ENCODE peak calls at places on chromosomes 11 and 22, in nine cellular contexts. Q is stomach, D is suprapubic skin, V is HL-60, X is Panc1, W is HCT116, T is HepG2, M is SK-N-SH, F is transverse colon. K is an unnamed sample.

GRCh38 chr11:19557720-19558140 is 154.9 kb upstream of the NAV2 start:
- DNase-seq in Q (peak; percentile 81), D (peak; percentile 87), V (peak; percentile 24), X (peak; percentile 53), W (peak; percentile 61), T (peak; percentile 61), M (peak; percentile 67), F (peak; percentile 88), K (no peak)

GRCh38 chr22:35893698-35894097 is 134.9 kb downstream of the RBFOX2 start:
- DNase-seq in Q (no peak), D (no peak), V (no peak), X (no peak), W (no peak), T (no peak), M (no peak), F (no peak), K (no peak)

GRCh38 chr22:48698618-48699017 is 1129.1 kb downstream of the BRD1 start:
- DNase-seq in Q (no peak), D (no peak), V (no peak), X (no peak), W (no peak), T (no peak), M (no peak), F (no peak), K (no peak)

GRCh38 chr11:118615282-118615979 is 8.0 kb downstream of the PHLDB1 start:
- DNase-seq in Q (no peak), D (peak; percentile 27), V (no peak), X (no peak), W (no peak), T (peak; percentile 58), M (no peak), F (no peak), K (no peak)

GRCh38 chr11:2196970-2197770 is 25.6 kb upstream of the TH start:
- DNase-seq in Q (peak; percentile 87), D (no peak), V (no peak), X (peak; percentile 24), W (peak; percentile 54), T (peak; percentile 55), M (peak; percentile 91), F (peak; percentile 83), K (no peak)

GRCh38 chr11:29255401-29255800 is 761.4 kb downstream of the KCNA4 start:
- DNase-seq in Q (no peak), D (no peak), V (no peak), X (no peak), W (no peak), T (no peak), M (no peak), F (no peak), K (no peak)

GRCh38 chr11:117097567-117098268 is 510 bp downstream of the SIK3 start:
- DNase-seq in Q (peak; percentile 35), D (peak; percentile 83), V (peak; percentile 38), X (no peak), W (no peak), T (no peak), M (peak; percentile 82), F (peak; percentile 44), K (no peak)

GRCh38 chr11:130216591-130217132 is 57.1 kb downstream of the ST14 start:
- DNase-seq in Q (peak; percentile 14), D (no peak), V (no peak), X (no peak), W (no peak), T (no peak), M (no peak), F (peak; percentile 6), K (no peak)

GRCh38 chr11:134412508-134413333 is 679 bp upstream of the B3GAT1 start:
- DNase-seq in Q (peak; percentile 64), D (no peak), V (no peak), X (no peak), W (no peak), T (no peak), M (peak; percentile 89), F (peak; percentile 12), K (no peak)

GRCh38 chr11:18836415-18836814 is 44.8 kb upstream of the PTPN5 start:
- DNase-seq in Q (no peak), D (no peak), V (no peak), X (no peak), W (no peak), T (no peak), M (no peak), F (no peak), K (no peak)

GRCh38 chr22:43118024-43118849 is 7.7 kb downstream of the BIK start:
- DNase-seq in Q (peak; percentile 72), D (no peak), V (no peak), X (no peak), W (no peak), T (peak; percentile 25), M (no peak), F (peak; percentile 66), K (no peak)

GRCh38 chr22:43114958-43115357 is 4.4 kb downstream of the BIK start:
- DNase-seq in Q (peak; percentile 90), D (no peak), V (no peak), X (no peak), W (no peak), T (peak; percentile 24), M (no peak), F (peak; percentile 79), K (no peak)

GRCh38 chr22:43113516-43114251 is 3.1 kb downstream of the BIK start:
- DNase-seq in Q (peak; percentile 88), D (no peak), V (no peak), X (no peak), W (no peak), T (peak; percentile 24), M (no peak), F (peak; percentile 39), K (no peak)

GRCh38 chr22:43116932-43117331 is 6.4 kb downstream of the BIK start:
- DNase-seq in Q (no peak), D (no peak), V (no peak), X (no peak), W (no peak), T (no peak), M (no peak), F (no peak), K (no peak)

GRCh38 chr22:43118953-43119458 is 8.5 kb downstream of the BIK start:
- DNase-seq in Q (no peak), D (no peak), V (no peak), X (no peak), W (no peak), T (no peak), M (no peak), F (peak; percentile 63), K (no peak)
- H3K27ac ChIP-seq in Q (peak overlapping the region; percentile 63), D (no peak overlapping the region), V (no peak overlapping the region), X (no peak overlapping the region), W (no peak overlapping the region), T (no peak overlapping the region), M (no peak overlapping the region), F (peak overlapping the region; percentile 58), K (no peak overlapping the region)

GRCh38 chr22:22930222-22930497 is 42.5 kb downstream of the IGLL5 start:
- DNase-seq in Q (no peak), D (no peak), V (no peak), X (no peak), W (no peak), T (no peak), M (no peak), F (no peak), K (no peak)

GRCh38 chr22:22929381-22930221 is 42.0 kb downstream of the IGLL5 start:
- DNase-seq in Q (no peak), D (no peak), V (no peak), X (no peak), W (no peak), T (no peak), M (no peak), F (no peak), K (no peak)

GRCh38 chr22:22927888-22928665 is 40.5 kb downstream of the IGLL5 start:
- DNase-seq in Q (no peak), D (no peak), V (peak; percentile 48), X (no peak), W (no peak), T (no peak), M (no peak), F (no peak), K (no peak)

GRCh38 chr22:22927196-22927887 is 39.7 kb downstream of the IGLL5 start:
- DNase-seq in Q (no peak), D (no peak), V (no peak), X (no peak), W (no peak), T (no peak), M (no peak), F (no peak), K (no peak)

GRCh38 chr22:22928666-22929380 is 41.2 kb downstream of the IGLL5 start:
- DNase-seq in Q (peak; percentile 38), D (no peak), V (peak; percentile 97), X (no peak), W (no peak), T (no peak), M (no peak), F (peak; percentile 78), K (no peak)
- TF ChIP-seq POLR2AphosphoS5 in Q (no peak), D (no peak), V (no peak), X (no peak), W (no peak), T (no peak), M (no peak), F (no peak), K (no peak)

GRCh38 chr22:19353363-19354131 is 62.0 kb upstream of the CLTCL1 start:
- DNase-seq in Q (no peak), D (no peak), V (no peak), X (no peak), W (no peak), T (no peak), M (no peak), F (no peak), K (no peak)
- H3K4me3 ChIP-seq in Q (no peak overlapping the region), D (no peak overlapping the region), V (no peak overlapping the region), X (no peak overlapping the region), W (no peak overlapping the region), T (no peak overlapping the region), M (no peak overlapping the region), F (no peak overlapping the region), K (no peak overlapping the region)

GRCh38 chr11:16809901-16810668 is 71.6 kb downstream of the C11orf58 start:
- DNase-seq in Q (no peak), D (peak; percentile 83), V (no peak), X (no peak), W (no peak), T (no peak), M (no peak), F (no peak), K (no peak)
- H3K27ac ChIP-seq in Q (no peak overlapping the region), D (peak overlapping the region; percentile 72), V (peak overlapping the region; percentile 41), X (no peak overlapping the region), W (no peak overlapping the region), T (no peak overlapping the region), M (no peak overlapping the region), F (no peak overlapping the region), K (no peak overlapping the region)

GRCh38 chr11:126951465-126951864 is 49.1 kb downstream of the KIRREL3 start:
- DNase-seq in Q (no peak), D (no peak), V (no peak), X (no peak), W (no peak), T (no peak), M (no peak), F (no peak), K (no peak)
- TF ChIP-seq POLR2AphosphoS5 in Q (no peak), D (no peak), V (no peak), X (no peak), W (no peak), T (no peak), M (no peak), F (no peak), K (no peak)